ENCODE peak calls at places on chromosomes 4 and X, in nine cellular contexts. One of them, this sample, is unnamed.

GRCh38 chrX:136212557-136213111 is 38.6 kb downstream of the MAP7D3 start:
- DNase-seq in activated naive CD4-positive, alpha-beta T cell treated with Interleukin-2 at 50 U/mL for 16 hours: no peak
- DNase-seq in activated T-cell treated with anti-CD3 and anti-CD28 coated beads for 1 hour: no peak
- DNase-seq in globus pallidus: no peak
- DNase-seq in NCI-H1436: no peak
- DNase-seq in GM13976: no peak
- DNase-seq in stomach: no peak
- DNase-seq in fibroblast of the aortic adventitia: no peak
- DNase-seq in NCI-H345: no peak
- DNase-seq in this sample: no peak

GRCh38 chrX:16771483-16772398 is 14.5 kb upstream of the TXLNG start:
- DNase-seq in activated T-cell treated with anti-CD3 and anti-CD28 coated beads for 1 hour: no peak
- DNase-seq in NCI-H345: peak; percentile 2
- DNase-seq in activated naive CD4-positive, alpha-beta T cell treated with Interleukin-2 at 50 U/mL for 16 hours: no peak
- DNase-seq in GM13976: no peak
- DNase-seq in stomach: no peak
- DNase-seq in NCI-H1436: no peak
- DNase-seq in globus pallidus: no peak
- DNase-seq in fibroblast of the aortic adventitia: peak; percentile 45
- DNase-seq in this sample: no peak

GRCh38 chr4:139416073-139416673 is 37.7 kb upstream of the RAB33B start:
- DNase-seq in globus pallidus: peak; percentile 31
- DNase-seq in GM13976: peak; percentile 32
- DNase-seq in NCI-H345: no peak
- DNase-seq in NCI-H1436: no peak
- DNase-seq in fibroblast of the aortic adventitia: peak; percentile 81
- DNase-seq in stomach: no peak
- DNase-seq in activated naive CD4-positive, alpha-beta T cell treated with Interleukin-2 at 50 U/mL for 16 hours: no peak
- DNase-seq in activated T-cell treated with anti-CD3 and anti-CD28 coated beads for 1 hour: no peak
- DNase-seq in this sample: peak; percentile 14

GRCh38 chr4:154492288-154492687 is 689 bp upstream of the DCHS2 start:
- DNase-seq in fibroblast of the aortic adventitia: no peak
- DNase-seq in GM13976: no peak
- DNase-seq in stomach: no peak
- DNase-seq in NCI-H345: no peak
- DNase-seq in globus pallidus: no peak
- DNase-seq in activated naive CD4-positive, alpha-beta T cell treated with Interleukin-2 at 50 U/mL for 16 hours: no peak
- DNase-seq in activated T-cell treated with anti-CD3 and anti-CD28 coated beads for 1 hour: no peak
- DNase-seq in NCI-H1436: no peak
- DNase-seq in this sample: no peak

GRCh38 chr4:158775091-158775651 is 6.3 kb downstream of the FNIP2 start:
- DNase-seq in NCI-H345: no peak
- DNase-seq in activated naive CD4-positive, alpha-beta T cell treated with Interleukin-2 at 50 U/mL for 16 hours: no peak
- DNase-seq in GM13976: no peak
- DNase-seq in fibroblast of the aortic adventitia: peak; percentile 92
- DNase-seq in activated T-cell treated with anti-CD3 and anti-CD28 coated beads for 1 hour: no peak
- DNase-seq in stomach: no peak
- DNase-seq in NCI-H1436: no peak
- DNase-seq in globus pallidus: peak; percentile 93
- DNase-seq in this sample: peak; percentile 82

GRCh38 chr4:41709844-41710481 is 38.6 kb downstream of the PHOX2B start:
- DNase-seq in GM13976: no peak
- DNase-seq in stomach: no peak
- DNase-seq in activated T-cell treated with anti-CD3 and anti-CD28 coated beads for 1 hour: no peak
- DNase-seq in fibroblast of the aortic adventitia: peak; percentile 26
- DNase-seq in NCI-H345: peak; percentile 51
- DNase-seq in globus pallidus: no peak
- DNase-seq in activated naive CD4-positive, alpha-beta T cell treated with Interleukin-2 at 50 U/mL for 16 hours: no peak
- DNase-seq in NCI-H1436: peak; percentile 55
- DNase-seq in this sample: no peak

GRCh38 chr4:159071969-159072765 is 30.7 kb upstream of the RAPGEF2 start:
- DNase-seq in activated T-cell treated with anti-CD3 and anti-CD28 coated beads for 1 hour: no peak
- DNase-seq in NCI-H1436: no peak
- DNase-seq in activated naive CD4-positive, alpha-beta T cell treated with Interleukin-2 at 50 U/mL for 16 hours: no peak
- DNase-seq in globus pallidus: no peak
- DNase-seq in stomach: no peak
- DNase-seq in GM13976: no peak
- DNase-seq in fibroblast of the aortic adventitia: no peak
- DNase-seq in NCI-H345: no peak
- DNase-seq in this sample: no peak

GRCh38 chr4:36812153-36812552 is 432.4 kb upstream of the NWD2 start:
- DNase-seq in fibroblast of the aortic adventitia: no peak
- DNase-seq in activated T-cell treated with anti-CD3 and anti-CD28 coated beads for 1 hour: no peak
- DNase-seq in activated naive CD4-positive, alpha-beta T cell treated with Interleukin-2 at 50 U/mL for 16 hours: no peak
- DNase-seq in stomach: no peak
- DNase-seq in globus pallidus: no peak
- DNase-seq in GM13976: no peak
- DNase-seq in NCI-H1436: no peak
- DNase-seq in NCI-H345: no peak
- DNase-seq in this sample: no peak

GRCh38 chr4:32025840-32026459 is 1305.8 kb downstream of the PCDH7 start:
- DNase-seq in stomach: no peak
- DNase-seq in activated T-cell treated with anti-CD3 and anti-CD28 coated beads for 1 hour: no peak
- DNase-seq in GM13976: no peak
- DNase-seq in NCI-H1436: no peak
- DNase-seq in globus pallidus: no peak
- DNase-seq in NCI-H345: no peak
- DNase-seq in fibroblast of the aortic adventitia: peak; percentile 30
- DNase-seq in activated naive CD4-positive, alpha-beta T cell treated with Interleukin-2 at 50 U/mL for 16 hours: no peak
- DNase-seq in this sample: peak; percentile 84

GRCh38 chr4:89064848-89065247 is 7.9 kb upstream of the FAM13A start:
- DNase-seq in stomach: no peak
- DNase-seq in NCI-H1436: no peak
- DNase-seq in activated naive CD4-positive, alpha-beta T cell treated with Interleukin-2 at 50 U/mL for 16 hours: no peak
- DNase-seq in GM13976: no peak
- DNase-seq in globus pallidus: no peak
- DNase-seq in NCI-H345: no peak
- DNase-seq in activated T-cell treated with anti-CD3 and anti-CD28 coated beads for 1 hour: no peak
- DNase-seq in fibroblast of the aortic adventitia: peak; percentile 39
- DNase-seq in this sample: peak; percentile 37

GRCh38 chr4:20773144-20773997 is 73.1 kb downstream of the PACRGL start:
- DNase-seq in NCI-H1436: peak; percentile 1
- DNase-seq in globus pallidus: peak; percentile 50
- DNase-seq in activated T-cell treated with anti-CD3 and anti-CD28 coated beads for 1 hour: no peak
- DNase-seq in stomach: peak; percentile 28
- DNase-seq in activated naive CD4-positive, alpha-beta T cell treated with Interleukin-2 at 50 U/mL for 16 hours: peak; percentile 3
- DNase-seq in fibroblast of the aortic adventitia: peak; percentile 75
- DNase-seq in NCI-H345: peak; percentile 65
- DNase-seq in GM13976: peak; percentile 29
- DNase-seq in this sample: peak; percentile 45

GRCh38 chr4:183658362-183659028 is 490 bp downstream of the RWDD4 start:
- DNase-seq in GM13976: peak; percentile 45
- DNase-seq in NCI-H1436: no peak
- DNase-seq in fibroblast of the aortic adventitia: peak; percentile 19
- DNase-seq in NCI-H345: no peak
- DNase-seq in activated naive CD4-positive, alpha-beta T cell treated with Interleukin-2 at 50 U/mL for 16 hours: peak; percentile 31
- DNase-seq in activated T-cell treated with anti-CD3 and anti-CD28 coated beads for 1 hour: peak; percentile 6
- DNase-seq in stomach: no peak
- DNase-seq in globus pallidus: peak; percentile 17
- DNase-seq in this sample: no peak

GRCh38 chr4:8247047-8247930 is 22.3 kb upstream of the HTRA3 start:
- DNase-seq in activated T-cell treated with anti-CD3 and anti-CD28 coated beads for 1 hour: no peak
- DNase-seq in NCI-H345: no peak
- DNase-seq in stomach: peak; percentile 70
- DNase-seq in fibroblast of the aortic adventitia: peak; percentile 50
- DNase-seq in activated naive CD4-positive, alpha-beta T cell treated with Interleukin-2 at 50 U/mL for 16 hours: no peak
- DNase-seq in globus pallidus: no peak
- DNase-seq in NCI-H1436: no peak
- DNase-seq in GM13976: no peak
- DNase-seq in this sample: no peak

GRCh38 chr4:124854968-124855367 is 142.4 kb upstream of the ANKRD50 start:
- DNase-seq in activated T-cell treated with anti-CD3 and anti-CD28 coated beads for 1 hour: no peak
- DNase-seq in fibroblast of the aortic adventitia: peak; percentile 16
- DNase-seq in activated naive CD4-positive, alpha-beta T cell treated with Interleukin-2 at 50 U/mL for 16 hours: no peak
- DNase-seq in stomach: no peak
- DNase-seq in NCI-H1436: no peak
- DNase-seq in NCI-H345: no peak
- DNase-seq in GM13976: peak; percentile 27
- DNase-seq in globus pallidus: no peak
- DNase-seq in this sample: no peak

GRCh38 chrX:20061869-20062254 is 54.8 kb downstream of the MAP7D2 start:
- DNase-seq in activated T-cell treated with anti-CD3 and anti-CD28 coated beads for 1 hour: no peak
- DNase-seq in fibroblast of the aortic adventitia: peak; percentile 51
- DNase-seq in globus pallidus: no peak
- DNase-seq in NCI-H1436: no peak
- DNase-seq in NCI-H345: no peak
- DNase-seq in activated naive CD4-positive, alpha-beta T cell treated with Interleukin-2 at 50 U/mL for 16 hours: no peak
- DNase-seq in GM13976: no peak
- DNase-seq in stomach: no peak
- DNase-seq in this sample: no peak

GRCh38 chr4:7189066-7189465 is 3.3 kb upstream of the SORCS2 start:
- DNase-seq in NCI-H345: no peak
- DNase-seq in activated T-cell treated with anti-CD3 and anti-CD28 coated beads for 1 hour: no peak
- DNase-seq in stomach: no peak
- DNase-seq in activated naive CD4-positive, alpha-beta T cell treated with Interleukin-2 at 50 U/mL for 16 hours: no peak
- DNase-seq in globus pallidus: no peak
- DNase-seq in fibroblast of the aortic adventitia: no peak
- DNase-seq in GM13976: no peak
- DNase-seq in NCI-H1436: no peak
- DNase-seq in this sample: no peak

GRCh38 chr4:8540586-8540985 is 39.6 kb upstream of the GPR78 start:
- DNase-seq in NCI-H1436: no peak
- DNase-seq in activated T-cell treated with anti-CD3 and anti-CD28 coated beads for 1 hour: no peak
- DNase-seq in fibroblast of the aortic adventitia: no peak
- DNase-seq in globus pallidus: no peak
- DNase-seq in GM13976: no peak
- DNase-seq in NCI-H345: no peak
- DNase-seq in stomach: no peak
- DNase-seq in activated naive CD4-positive, alpha-beta T cell treated with Interleukin-2 at 50 U/mL for 16 hours: no peak
- DNase-seq in this sample: no peak

GRCh38 chrX:115564243-115564642 is 3.3 kb downstream of the PLS3 start:
- DNase-seq in activated T-cell treated with anti-CD3 and anti-CD28 coated beads for 1 hour: no peak
- DNase-seq in NCI-H1436: no peak
- DNase-seq in globus pallidus: peak; percentile 24
- DNase-seq in stomach: no peak
- DNase-seq in activated naive CD4-positive, alpha-beta T cell treated with Interleukin-2 at 50 U/mL for 16 hours: no peak
- DNase-seq in NCI-H345: no peak
- DNase-seq in GM13976: no peak
- DNase-seq in fibroblast of the aortic adventitia: peak; percentile 40
- DNase-seq in this sample: no peak

GRCh38 chr4:75511841-75512240 is 2.4 kb downstream of the RCHY1 start:
- DNase-seq in NCI-H1436: no peak
- DNase-seq in activated naive CD4-positive, alpha-beta T cell treated with Interleukin-2 at 50 U/mL for 16 hours: no peak
- DNase-seq in GM13976: no peak
- DNase-seq in fibroblast of the aortic adventitia: no peak
- DNase-seq in NCI-H345: no peak
- DNase-seq in activated T-cell treated with anti-CD3 and anti-CD28 coated beads for 1 hour: no peak
- DNase-seq in stomach: no peak
- DNase-seq in globus pallidus: no peak
- DNase-seq in this sample: no peak

GRCh38 chr4:7842384-7843279 is 97.0 kb downstream of the AFAP1 start:
- DNase-seq in fibroblast of the aortic adventitia: peak; percentile 100
- DNase-seq in activated naive CD4-positive, alpha-beta T cell treated with Interleukin-2 at 50 U/mL for 16 hours: no peak
- DNase-seq in activated T-cell treated with anti-CD3 and anti-CD28 coated beads for 1 hour: no peak
- DNase-seq in stomach: no peak
- DNase-seq in NCI-H345: no peak
- DNase-seq in NCI-H1436: no peak
- DNase-seq in globus pallidus: no peak
- DNase-seq in GM13976: no peak
- DNase-seq in this sample: peak; percentile 54

GRCh38 chr4:142846105-142846728 is at the start of gene INPP4B:
- DNase-seq in NCI-H1436: no peak
- DNase-seq in GM13976: peak; percentile 36
- DNase-seq in activated naive CD4-positive, alpha-beta T cell treated with Interleukin-2 at 50 U/mL for 16 hours: peak; percentile 51
- DNase-seq in globus pallidus: peak; percentile 11
- DNase-seq in activated T-cell treated with anti-CD3 and anti-CD28 coated beads for 1 hour: peak; percentile 24
- DNase-seq in fibroblast of the aortic adventitia: peak; percentile 71
- DNase-seq in stomach: peak; percentile 34
- DNase-seq in NCI-H345: peak; percentile 39
- DNase-seq in this sample: peak; percentile 23

GRCh38 chr4:110196871-110197420 is 1.5 kb downstream of the ELOVL6 start:
- DNase-seq in fibroblast of the aortic adventitia: peak; percentile 31
- DNase-seq in activated T-cell treated with anti-CD3 and anti-CD28 coated beads for 1 hour: peak; percentile 48
- DNase-seq in stomach: peak; percentile 50
- DNase-seq in activated naive CD4-positive, alpha-beta T cell treated with Interleukin-2 at 50 U/mL for 16 hours: peak; percentile 63
- DNase-seq in NCI-H1436: peak; percentile 25
- DNase-seq in NCI-H345: peak; percentile 46
- DNase-seq in globus pallidus: peak; percentile 55
- DNase-seq in GM13976: peak; percentile 64
- DNase-seq in this sample: peak; percentile 42

GRCh38 chrX:56813318-56813837 is 84.3 kb downstream of the NBDY start:
- DNase-seq in stomach: no peak
- DNase-seq in activated naive CD4-positive, alpha-beta T cell treated with Interleukin-2 at 50 U/mL for 16 hours: peak; percentile 53
- DNase-seq in NCI-H1436: no peak
- DNase-seq in fibroblast of the aortic adventitia: peak; percentile 89
- DNase-seq in GM13976: peak; percentile 4
- DNase-seq in NCI-H345: no peak
- DNase-seq in globus pallidus: no peak
- DNase-seq in activated T-cell treated with anti-CD3 and anti-CD28 coated beads for 1 hour: no peak
- DNase-seq in this sample: no peak

GRCh38 chrX:103149652-103150051 is 56.7 kb upstream of the NXF3 start:
- DNase-seq in activated T-cell treated with anti-CD3 and anti-CD28 coated beads for 1 hour: no peak
- DNase-seq in NCI-H345: no peak
- DNase-seq in NCI-H1436: no peak
- DNase-seq in globus pallidus: no peak
- DNase-seq in stomach: no peak
- DNase-seq in fibroblast of the aortic adventitia: no peak
- DNase-seq in GM13976: no peak
- DNase-seq in activated naive CD4-positive, alpha-beta T cell treated with Interleukin-2 at 50 U/mL for 16 hours: no peak
- DNase-seq in this sample: no peak

GRCh38 chrX:102659790-102660757 is 8.8 kb downstream of the GPRASP1 start:
- DNase-seq in activated T-cell treated with anti-CD3 and anti-CD28 coated beads for 1 hour: peak; percentile 71
- DNase-seq in globus pallidus: peak; percentile 85
- DNase-seq in GM13976: peak; percentile 65
- DNase-seq in fibroblast of the aortic adventitia: peak; percentile 70
- DNase-seq in NCI-H345: peak; percentile 79
- DNase-seq in activated naive CD4-positive, alpha-beta T cell treated with Interleukin-2 at 50 U/mL for 16 hours: peak; percentile 86
- DNase-seq in NCI-H1436: peak; percentile 78
- DNase-seq in stomach: peak; percentile 84
- DNase-seq in this sample: peak; percentile 66

GRCh38 chrX:70174754-70175153 is 2.5 kb upstream of the DGAT2L6 start:
- DNase-seq in fibroblast of the aortic adventitia: peak; percentile 76
- DNase-seq in globus pallidus: no peak
- DNase-seq in stomach: no peak
- DNase-seq in activated T-cell treated with anti-CD3 and anti-CD28 coated beads for 1 hour: no peak
- DNase-seq in GM13976: no peak
- DNase-seq in NCI-H345: no peak
- DNase-seq in NCI-H1436: no peak
- DNase-seq in activated naive CD4-positive, alpha-beta T cell treated with Interleukin-2 at 50 U/mL for 16 hours: no peak
- DNase-seq in this sample: no peak

GRCh38 chr4:44016582-44017421 is 431.8 kb downstream of the KCTD8 start:
- DNase-seq in activated T-cell treated with anti-CD3 and anti-CD28 coated beads for 1 hour: no peak
- DNase-seq in globus pallidus: peak; percentile 14
- DNase-seq in stomach: no peak
- DNase-seq in activated naive CD4-positive, alpha-beta T cell treated with Interleukin-2 at 50 U/mL for 16 hours: no peak
- DNase-seq in fibroblast of the aortic adventitia: peak; percentile 7
- DNase-seq in GM13976: no peak
- DNase-seq in NCI-H345: no peak
- DNase-seq in NCI-H1436: peak; percentile 72
- DNase-seq in this sample: no peak

This sample was measured in foreskin melanocyte.